ENCODE peak calls at places on chromosomes 13 and 19, in four cellular contexts. N is EH; W is effector memory CD4-positive, alpha-beta T cell; B is NCI-H69. E is an unnamed sample.

GRCh38 chr19:940591-941291 is 14.9 kb downstream of the ARID3A start:
- DNase-seq in N (no peak), W (peak), B (peak), E (peak)

GRCh38 chr13:79194727-79195126 is 211.3 kb downstream of the RBM26 start:
- DNase-seq in N (no peak), W (no peak), B (no peak), E (no peak)

GRCh38 chr13:51068501-51068900 is 42.6 kb downstream of the C13orf42 start:
- DNase-seq in N (no peak), W (no peak), B (peak), E (no peak)

GRCh38 chr13:47036291-47037008 is 139.6 kb upstream of the HTR2A start:
- DNase-seq in N (no peak), W (no peak), B (no peak), E (no peak)

GRCh38 chr13:108349269-108349668 is 79.8 kb downstream of the TNFSF13B start:
- DNase-seq in N (no peak), W (no peak), B (no peak), E (no peak)

GRCh38 chr13:34174671-34175145 is 356.8 kb downstream of the RFC3 start:
- DNase-seq in N (peak), W (no peak), B (no peak), E (no peak)

GRCh38 chr19:42376177-42376555 is 13.9 kb downstream of the CNFN start:
- DNase-seq in N (no peak), W (no peak), B (no peak), E (no peak)

GRCh38 chr19:39199025-39199424 is 2.3 kb downstream of the NCCRP1 start:
- DNase-seq in N (peak), W (no peak), B (peak), E (no peak)

GRCh38 chr19:48169974-48170803 is at the start of the genes LIG1 and ZSWIM9:
- DNase-seq in N (peak), W (peak), B (peak), E (peak)

GRCh38 chr13:50494110-50494509 is 349.4 kb downstream of the DLEU7 start:
- DNase-seq in N (no peak), W (no peak), B (no peak), E (no peak)

GRCh38 chr19:4174212-4174894 is 8.0 kb downstream of the SIRT6 start:
- DNase-seq in N (no peak), W (no peak), B (no peak), E (no peak)

GRCh38 chr13:111278711-111279110 is 41.7 kb upstream of the TEX29 start:
- DNase-seq in N (no peak), W (no peak), B (no peak), E (no peak)

GRCh38 chr19:33512021-33512420 is 9.6 kb downstream of the PEPD start:
- DNase-seq in N (no peak), W (no peak), B (no peak), E (no peak)

GRCh38 chr19:30565680-30566079 is 193.5 kb downstream of the ZNF536 start:
- DNase-seq in N (no peak), W (no peak), B (no peak), E (no peak)

GRCh38 chr13:106349080-106349841 is 186.2 kb downstream of the EFNB2 start:
- DNase-seq in N (no peak), W (no peak), B (peak), E (no peak)

GRCh38 chr19:39517432-39517831 is 2.5 kb downstream of the SELENOV start:
- DNase-seq in N (no peak), W (no peak), B (no peak), E (no peak)

GRCh38 chr13:24615114-24615513 is 65.1 kb upstream of the ATP12A start:
- DNase-seq in N (no peak), W (no peak), B (no peak), E (no peak)

GRCh38 chr19:12527034-12527836 is 24.0 kb downstream of the ZNF564 start:
- DNase-seq in N (peak), W (no peak), B (peak), E (no peak)

GRCh38 chr13:59696229-59696628 is 467.5 kb downstream of the DIAPH3 start:
- DNase-seq in N (no peak), W (no peak), B (no peak), E (no peak)

GRCh38 chr19:10146142-10146541 is 26.4 kb upstream of the EIF3G start:
- DNase-seq in N (no peak), W (no peak), B (no peak), E (no peak)

GRCh38 chr19:50735869-50736268 is 12.7 kb downstream of the CLEC11A start:
- DNase-seq in N (no peak), W (no peak), B (no peak), E (no peak)

GRCh38 chr13:99655351-99656091 is 154.2 kb downstream of the TM9SF2 start:
- DNase-seq in N (peak), W (peak), B (peak), E (no peak)

GRCh38 chr13:77222909-77223308 is 104.0 kb downstream of the MYCBP2 start:
- DNase-seq in N (no peak), W (no peak), B (no peak), E (no peak)

GRCh38 chr13:27619711-27620376 is 485 bp downstream of the LNX2 start:
- DNase-seq in N (peak), W (peak), B (peak), E (no peak)

GRCh38 chr19:13646758-13647157 is 117.6 kb upstream of the MRI1 start:
- DNase-seq in N (no peak), W (no peak), B (peak), E (no peak)

GRCh38 chr13:106917673-106918652 is 350.0 kb upstream of the ARGLU1 start:
- DNase-seq in N (peak), W (peak), B (peak), E (peak)

GRCh38 chr19:42596391-42597071 is 1.8 kb upstream of the CEACAM8 start:
- DNase-seq in N (peak), W (no peak), B (peak), E (peak)

GRCh38 chr13:36965767-36966166 is 33.4 kb downstream of the ALG5 start:
- DNase-seq in N (peak), W (no peak), B (no peak), E (no peak)

GRCh38 chr19:11699931-11700794 is 38.6 kb downstream of the ZNF823 start:
- DNase-seq in N (peak), W (no peak), B (peak), E (no peak)

GRCh38 chr13:106527806-106528205 is 7.7 kb downstream of the EFNB2 start:
- DNase-seq in N (no peak), W (no peak), B (peak), E (no peak)

GRCh38 chr13:77330009-77330471 is 3.1 kb upstream of the MYCBP2 start:
- DNase-seq in N (no peak), W (no peak), B (no peak), E (no peak)

GRCh38 chr13:70817571-70817970 is 709.3 kb upstream of the KLHL1 start:
- DNase-seq in N (no peak), W (no peak), B (no peak), E (no peak)

GRCh38 chr19:55340784-55341147 is 1.1 kb downstream of the KMT5C start:
- DNase-seq in N (no peak), W (no peak), B (peak), E (no peak)

GRCh38 chr19:56405062-56405461 is 930 bp downstream of the ZNF583 start:
- DNase-seq in N (no peak), W (no peak), B (no peak), E (no peak)

GRCh38 chr19:2032296-2032941 is 16.9 kb upstream of the BTBD2 start:
- DNase-seq in N (peak), W (no peak), B (peak), E (no peak)

GRCh38 chr19:6076675-6077463 is 33.4 kb downstream of the RFX2 start:
- DNase-seq in N (peak), W (no peak), B (no peak), E (no peak)

GRCh38 chr19:45882652-45883585 is 3.0 kb downstream of the IRF2BP1 start:
- DNase-seq in N (peak), W (peak), B (peak), E (peak)

GRCh38 chr19:51366050-51366998 is at the start of gene ETFB:
- DNase-seq in N (peak), W (peak), B (peak), E (peak)

GRCh38 chr13:114140909-114141255 is 8.5 kb upstream of the RASA3 start:
- DNase-seq in N (no peak), W (no peak), B (peak), E (no peak)

E was measured in T-helper 9 cell.